ENCODE peak calls at places on chromosomes 13 and 19, in five cellular contexts. O, G, F, V and W are unnamed samples.

GRCh38 chr19:51136891-51137551 is 5.1 kb upstream of the SIGLEC7 start:
- DNase-seq in F (peak; percentile 39), O (peak; percentile 47), G (no peak), V (no peak), W (peak; percentile 52)

GRCh38 chr13:86840250-86841191 is 830.6 kb upstream of the SLITRK5 start:
- DNase-seq in G (no peak), F (no peak), V (no peak), O (no peak), W (no peak)

GRCh38 chr13:113146750-113147149 is 11.7 kb upstream of the PROZ start:
- DNase-seq in V (no peak), O (no peak), F (no peak), G (no peak), W (no peak)

GRCh38 chr13:90238433-90238832 is 1109.1 kb upstream of the MIR17HG start:
- DNase-seq in V (no peak), G (no peak), O (no peak), F (no peak), W (no peak)

GRCh38 chr19:53785196-53785889 is 38.8 kb downstream of the NLRP12 start:
- DNase-seq in G (no peak), O (no peak), V (no peak), F (no peak), W (no peak)

GRCh38 chr13:40442191-40442590 is 224.2 kb downstream of the FOXO1 start:
- DNase-seq in F (no peak), O (no peak), V (no peak), G (no peak), W (no peak)

GRCh38 chr19:42528354-42529247 is at the start of gene CEACAM1:
- DNase-seq in F (peak; percentile 43), O (peak; percentile 64), G (peak; percentile 85), V (peak; percentile 47), W (peak; percentile 89)

GRCh38 chr19:46818812-46819211 is 30.4 kb upstream of the SLC1A5 start:
- DNase-seq in G (no peak), F (no peak), O (no peak), V (peak; percentile 64), W (no peak)

GRCh38 chr13:47117268-47117667 is 220.4 kb upstream of the HTR2A start:
- DNase-seq in V (no peak), F (no peak), O (no peak), G (no peak), W (no peak)

GRCh38 chr19:2171349-2172145 is 7.8 kb downstream of the DOT1L start:
- DNase-seq in V (no peak), F (peak; percentile 56), O (peak; percentile 77), G (no peak), W (no peak)

GRCh38 chr13:30463820-30464495 is 1.8 kb downstream of the HMGB1 start:
- DNase-seq in G (peak; percentile 74), V (peak; percentile 63), O (peak; percentile 79), F (no peak), W (peak; percentile 72)

GRCh38 chr13:41649659-41650058 is 192.3 kb downstream of the RGCC start:
- DNase-seq in V (peak; percentile 24), G (no peak), F (no peak), O (no peak), W (no peak)

GRCh38 chr19:13987101-13987890 is 18.8 kb downstream of the RFX1 start:
- DNase-seq in G (no peak), V (no peak), F (peak; percentile 70), O (peak; percentile 70), W (no peak)

GRCh38 chr19:58261968-58262921 is 16.5 kb upstream of the ZNF8 start:
- DNase-seq in O (no peak), F (no peak), G (no peak), V (no peak), W (no peak)

GRCh38 chr13:103960011-103960410 is 893.8 kb upstream of the SLC10A2 start:
- DNase-seq in F (no peak), G (no peak), O (no peak), V (no peak), W (no peak)

GRCh38 chr13:95552539-95553270 is at the start of gene CLDN10:
- DNase-seq in O (no peak), G (no peak), V (no peak), F (no peak), W (no peak)

GRCh38 chr19:58007285-58007684 is 4.7 kb upstream of the ZNF606 start:
- DNase-seq in O (no peak), F (no peak), G (no peak), V (peak; percentile 23), W (no peak)

GRCh38 chr13:114065141-114065925 is 67.1 kb downstream of the RASA3 start:
- DNase-seq in V (peak; percentile 89), O (peak; percentile 92), F (peak; percentile 83), G (peak; percentile 72), W (peak; percentile 81)

GRCh38 chr19:18460900-18461299 is 23.0 kb upstream of the ISYNA1 start:
- DNase-seq in O (no peak), F (no peak), G (no peak), V (no peak), W (no peak)

GRCh38 chr13:112114391-112114790 is 47.4 kb downstream of the SOX1 start:
- DNase-seq in V (no peak), G (no peak), O (no peak), F (no peak), W (no peak)

GRCh38 chr13:63910406-63910957 is 2494.8 kb upstream of the PCDH20 start:
- DNase-seq in F (no peak), V (peak; percentile 52), O (no peak), G (no peak), W (no peak)

GRCh38 chr13:109744512-109745051 is 41.8 kb downstream of the IRS2 start:
- DNase-seq in V (peak; percentile 76), G (peak; percentile 91), F (peak; percentile 40), O (peak; percentile 96), W (no peak)

GRCh38 chr19:50486823-50487515 is 10.3 kb upstream of the GARIN5A start:
- DNase-seq in G (peak; percentile 36), F (no peak), O (no peak), V (peak; percentile 78), W (no peak)

GRCh38 chr19:48466571-48467325 is 2.4 kb upstream of the CYTH2 start:
- DNase-seq in O (peak; percentile 70), G (no peak), F (no peak), V (no peak), W (no peak)

GRCh38 chr19:49570138-49570856 is 10.1 kb downstream of the NOSIP start:
- DNase-seq in G (peak; percentile 89), V (peak; percentile 94), F (peak; percentile 59), O (peak; percentile 82), W (no peak)

DNA sequence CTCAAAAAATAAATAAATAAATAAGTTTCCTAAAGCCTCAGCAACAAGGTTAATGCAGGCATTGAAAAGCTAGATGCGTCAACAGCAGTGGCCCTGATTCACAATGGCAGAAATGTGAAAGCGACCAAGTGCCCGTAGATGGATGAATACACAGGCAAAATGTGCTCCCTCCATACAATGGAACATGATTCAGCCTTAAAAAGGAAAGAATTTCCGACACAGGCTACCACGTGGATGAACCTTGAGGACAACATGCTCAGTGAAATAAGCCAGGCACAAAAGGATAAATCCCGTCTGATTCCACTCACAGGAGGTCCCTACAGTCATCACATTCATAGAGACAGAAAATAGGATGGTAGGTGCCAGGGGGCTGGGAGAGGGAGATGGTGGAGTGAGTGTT is 31.7 kb downstream of the INSR start:
- DNase-seq in F (no peak), G (no peak), O (peak; percentile 62), V (no peak), W (no peak)
- H3K4me1 ChIP-seq in F (peaks cover 6% of the 10 kb centered on the region), G (peaks cover 7% of the 10 kb centered on the region), O (peaks cover 68% of the 10 kb centered on the region), V (no peaks in the 10 kb centered on the region), W (no peaks in the 10 kb centered on the region)

GRCh38 chr13:33278923-33279322 is 6.6 kb downstream of the STARD13 start:
- DNase-seq in F (no peak), V (no peak), G (no peak), O (no peak), W (no peak)

GRCh38 chr13:33276581-33276980 is 9.0 kb downstream of the STARD13 start:
- DNase-seq in O (no peak), F (no peak), V (peak; percentile 79), G (no peak), W (no peak)

GRCh38 chr13:33277351-33277750 is 8.2 kb downstream of the STARD13 start:
- DNase-seq in V (no peak), O (no peak), F (no peak), G (no peak), W (no peak)

GRCh38 chr13:33279414-33279813 is 6.1 kb downstream of the STARD13 start:
- DNase-seq in O (no peak), F (no peak), V (no peak), G (peak; percentile 74), W (peak; percentile 31)

DNA sequence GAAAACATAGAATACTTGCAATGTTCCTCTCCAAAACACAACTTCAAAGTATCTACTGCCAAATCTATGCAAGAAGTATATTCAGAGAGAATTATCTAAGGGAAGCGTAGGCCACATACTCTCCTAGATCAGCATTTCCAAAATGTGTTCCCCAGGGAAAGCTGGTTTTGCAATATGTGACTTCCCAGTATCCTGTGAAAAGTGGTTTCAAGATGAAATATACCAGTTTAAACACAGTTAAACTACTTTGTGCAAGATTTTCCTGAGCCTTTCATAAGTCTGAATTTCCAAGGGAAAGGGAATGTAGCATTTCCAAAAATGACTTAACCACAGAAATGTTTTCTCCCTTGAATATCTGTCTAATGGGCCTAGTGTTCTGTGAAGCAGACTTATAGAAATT is 7.6 kb downstream of the STARD13 start:
- DNase-seq in F (no peak), G (no peak), V (no peak), O (no peak), W (no peak)
- H3K4me1 ChIP-seq in F (peaks cover 30% of the 10 kb centered on the region), G (peaks cover 31% of the 10 kb centered on the region), V (peaks cover 90% of the 10 kb centered on the region), O (peaks cover 49% of the 10 kb centered on the region), W (peaks cover 78% of the 10 kb centered on the region)

GRCh38 chr13:98488736-98489135 is 88.2 kb downstream of the STK24 start:
- DNase-seq in O (no peak), G (no peak), F (no peak), V (no peak), W (no peak)
- H3K4me1 ChIP-seq in O (peaks cover 27% of the 10 kb centered on the region), G (peaks cover 52% of the 10 kb centered on the region), F (peaks cover 27% of the 10 kb centered on the region), V (peaks cover 34% of the 10 kb centered on the region), W (peaks cover 62% of the 10 kb centered on the region)

DNA sequence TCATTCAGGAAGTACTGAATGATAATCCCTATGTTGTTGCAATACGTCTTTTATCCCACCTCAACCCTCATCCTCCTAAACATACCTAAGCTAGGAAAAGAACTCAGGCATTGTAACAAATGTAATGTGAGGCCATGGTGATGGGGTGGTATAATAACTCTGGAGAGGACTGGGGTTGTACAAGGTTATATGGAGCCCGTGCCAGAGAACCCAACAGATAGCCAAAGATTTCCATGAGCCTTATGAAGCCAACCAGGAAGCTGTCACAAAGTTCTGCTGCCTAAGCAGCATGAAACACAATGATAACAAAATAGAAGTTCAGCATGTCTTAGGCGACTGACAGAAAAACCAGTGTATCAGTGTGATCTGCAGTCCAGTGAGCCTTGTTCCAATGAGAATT is 394.1 kb upstream of the NBEA start:
- DNase-seq in F (no peak), V (no peak), G (no peak), O (no peak), W (no peak)
- H3K4me1 ChIP-seq in F (no peaks in the 10 kb centered on the region), V (no peaks in the 10 kb centered on the region), G (no peaks in the 10 kb centered on the region), O (no peaks in the 10 kb centered on the region), W (no peaks in the 10 kb centered on the region)

DNA sequence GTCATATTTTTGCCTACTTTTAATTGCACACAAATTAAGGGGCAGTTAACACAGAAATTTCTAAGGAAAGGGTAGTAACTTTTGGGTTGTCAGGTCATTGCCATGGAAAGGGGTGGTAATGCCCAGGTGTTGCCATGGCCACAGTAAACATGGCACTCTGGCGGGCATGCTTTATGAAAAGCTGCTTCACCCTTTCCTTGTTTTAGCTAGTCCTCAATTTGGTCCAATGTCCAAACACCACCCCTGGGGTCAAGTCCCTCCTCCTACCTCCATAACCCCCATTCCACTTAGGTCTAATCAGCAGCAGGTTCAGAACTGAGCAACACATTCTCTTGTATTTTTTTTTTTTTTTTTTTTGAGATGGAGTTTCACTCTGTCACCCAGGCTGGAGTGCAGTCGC is 6.6 kb downstream of the FFAR2 start:
- DNase-seq in O (no peak), F (no peak), V (no peak), G (no peak), W (no peak)
- H3K4me1 ChIP-seq in O (peaks cover 14% of the 10 kb centered on the region), F (peaks cover 5% of the 10 kb centered on the region), V (no peaks in the 10 kb centered on the region), G (no peaks in the 10 kb centered on the region), W (peaks cover 31% of the 10 kb centered on the region)